ENCODE peak calls at places on chromosomes 11 and 22, in eight cellular contexts. X is mammary epithelial cell; I is activated CD4-positive, CD25-positive, alpha-beta regulatory T cell; U is upper lobe of right lung; J is EH; W is HT-29; Q is stimulated activated CD8-positive, alpha-beta memory T cell treated with anti-CD3 and anti-CD28 coated beads, Interleukin-4, amount 100 ng/mL, for 1 hour; O is lower leg skin. E is an unnamed sample.

GRCh38 chr11:45252134-45252856 is 33.8 kb downstream of the SYT13 start:
- DNase-seq in X (no peak), I (no peak), U (peak; percentile 72), J (peak; percentile 55), W (peak; percentile 81), Q (no peak), O (no peak), E (peak; percentile 16)

GRCh38 chr22:28103596-28103995 is 184.5 kb upstream of the PITPNB start:
- DNase-seq in X (no peak), I (no peak), U (no peak), J (no peak), W (no peak), Q (no peak), O (no peak), E (no peak)

GRCh38 chr11:58075781-58076180 is 45.0 kb downstream of the OR6Q1 start:
- DNase-seq in X (peak; percentile 80), I (no peak), U (no peak), J (peak; percentile 40), W (no peak), Q (no peak), O (no peak), E (peak; percentile 62)

GRCh38 chr11:69131644-69132300 is 24.0 kb upstream of the SMIM38 start:
- DNase-seq in X (peak; percentile 78), I (no peak), U (peak; percentile 83), J (peak; percentile 77), W (peak; percentile 94), Q (no peak), O (peak; percentile 74), E (peak; percentile 56)

GRCh38 chr22:43391306-43391705 is 20.5 kb upstream of the MPPED1 start:
- DNase-seq in X (no peak), I (no peak), U (peak; percentile 15), J (no peak), W (no peak), Q (no peak), O (no peak), E (no peak)

GRCh38 chr11:8807544-8808225 is 103.3 kb upstream of the AKIP1 start:
- DNase-seq in X (peak; percentile 69), I (no peak), U (no peak), J (peak; percentile 96), W (peak; percentile 71), Q (no peak), O (peak; percentile 35), E (peak; percentile 85)

GRCh38 chr22:28779833-28780232 is 7.3 kb downstream of the CCDC117 start:
- DNase-seq in X (no peak), I (no peak), U (no peak), J (no peak), W (no peak), Q (no peak), O (no peak), E (no peak)

GRCh38 chr11:112219476-112220232 is 6.6 kb upstream of the PTS start:
- DNase-seq in X (peak; percentile 53), I (peak; percentile 3), U (no peak), J (peak; percentile 81), W (peak; percentile 93), Q (no peak), O (peak; percentile 50), E (peak; percentile 65)

E was measured in HFFc6.